ENCODE peak calls at places on chromosomes 12 and 14, in nine cellular contexts. N is HepG2, R is OCI-LY7, J is pancreas, F is transverse colon, M is A549, H is psoas muscle, U is PC-9, W is mesenchymal stem cell. O is an unnamed sample. For H3K4me1, the result is how much of the 10 kb centered on the place peaks cover.

GRCh38 chr12:28027947-28028724 is 55.6 kb upstream of the PTHLH start:
- DNase-seq in N (no peak), F (no peak), J (no peak), U (peak), R (no peak), W (no peak), M (no peak), H (no peak), O (peak)

GRCh38 chr12:31471823-31472222 is 119.1 kb downstream of the DENND5B start:
- DNase-seq in M (no peak), R (no peak), J (no peak), W (no peak), H (no peak), U (no peak), N (no peak), F (no peak), O (no peak)

GRCh38 chr14:74089251-74090020 is 4.7 kb downstream of the LIN52 start:
- DNase-seq in R (no peak), U (no peak), J (no peak), H (no peak), W (no peak), M (no peak), F (no peak), N (no peak), O (no peak)

GRCh38 chr12:39037115-39037514 is 131.7 kb upstream of the CPNE8 start:
- DNase-seq in R (no peak), M (no peak), J (no peak), U (no peak), N (no peak), F (no peak), W (no peak), H (no peak), O (no peak)

GRCh38 chr12:48956279-48957140 is 777 bp downstream of the ARF3 start:
- DNase-seq in N (peak), M (peak), W (peak), J (peak), R (peak), F (peak), U (peak), H (peak), O (peak)

GRCh38 chr12:9711664-9712063 is 21.2 kb downstream of the CLECL1 start:
- DNase-seq in R (no peak), F (no peak), M (no peak), J (no peak), W (peak), H (no peak), U (no peak), N (no peak), O (no peak)

GRCh38 chr12:23952071-23952470 is 2.6 kb upstream of the SOX5 start:
- DNase-seq in F (no peak), R (no peak), J (no peak), N (no peak), U (no peak), W (no peak), H (no peak), M (no peak), O (no peak)

GRCh38 chr12:8681129-8681902 is 16.5 kb upstream of the RIMKLB start:
- DNase-seq in U (peak), M (no peak), N (no peak), J (no peak), W (no peak), H (no peak), R (no peak), F (no peak), O (peak)

GRCh38 chr12:26701604-26702215 is 131.3 kb downstream of the ITPR2 start:
- DNase-seq in H (no peak), U (no peak), N (peak), M (peak), J (no peak), F (no peak), R (peak), W (peak), O (peak)

DNA sequence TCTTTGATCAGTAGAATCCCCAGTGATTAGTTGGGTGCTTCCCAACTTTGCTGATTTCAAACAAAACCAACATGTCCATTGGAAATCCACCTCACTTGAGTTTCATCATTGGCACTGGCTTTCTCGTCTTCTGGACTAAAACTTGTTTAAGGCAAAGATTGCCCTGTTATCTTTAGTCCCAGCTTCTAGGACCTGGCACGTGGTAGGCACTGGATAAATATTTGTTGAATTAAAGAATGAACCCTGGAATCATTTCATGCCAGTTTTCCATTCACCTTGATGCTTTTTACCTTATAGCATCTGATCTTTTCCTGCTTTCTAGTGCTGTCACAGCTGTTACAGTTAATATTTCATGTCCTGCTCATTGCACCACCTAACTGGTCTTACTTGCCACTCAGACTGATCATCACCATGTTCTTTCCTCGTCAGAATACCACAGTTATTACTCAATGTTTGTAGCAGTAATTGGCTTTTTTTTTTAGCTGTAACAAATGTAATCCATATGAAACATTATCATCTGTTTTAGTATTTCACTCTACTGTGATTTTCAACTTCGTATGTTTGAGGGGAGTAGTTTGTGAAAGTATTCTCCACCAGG is 7.3 kb upstream of the C12orf50 start:
- DNase-seq in W (peak), U (peak), R (peak), H (no peak), M (no peak), F (no peak), J (no peak), N (no peak), O (peak)
- H3K4me1 ChIP-seq in W (under half), U (under half), R (under half), H (under half), M (under half), F (under half), J (under half), N (under half), O (under half)

DNA sequence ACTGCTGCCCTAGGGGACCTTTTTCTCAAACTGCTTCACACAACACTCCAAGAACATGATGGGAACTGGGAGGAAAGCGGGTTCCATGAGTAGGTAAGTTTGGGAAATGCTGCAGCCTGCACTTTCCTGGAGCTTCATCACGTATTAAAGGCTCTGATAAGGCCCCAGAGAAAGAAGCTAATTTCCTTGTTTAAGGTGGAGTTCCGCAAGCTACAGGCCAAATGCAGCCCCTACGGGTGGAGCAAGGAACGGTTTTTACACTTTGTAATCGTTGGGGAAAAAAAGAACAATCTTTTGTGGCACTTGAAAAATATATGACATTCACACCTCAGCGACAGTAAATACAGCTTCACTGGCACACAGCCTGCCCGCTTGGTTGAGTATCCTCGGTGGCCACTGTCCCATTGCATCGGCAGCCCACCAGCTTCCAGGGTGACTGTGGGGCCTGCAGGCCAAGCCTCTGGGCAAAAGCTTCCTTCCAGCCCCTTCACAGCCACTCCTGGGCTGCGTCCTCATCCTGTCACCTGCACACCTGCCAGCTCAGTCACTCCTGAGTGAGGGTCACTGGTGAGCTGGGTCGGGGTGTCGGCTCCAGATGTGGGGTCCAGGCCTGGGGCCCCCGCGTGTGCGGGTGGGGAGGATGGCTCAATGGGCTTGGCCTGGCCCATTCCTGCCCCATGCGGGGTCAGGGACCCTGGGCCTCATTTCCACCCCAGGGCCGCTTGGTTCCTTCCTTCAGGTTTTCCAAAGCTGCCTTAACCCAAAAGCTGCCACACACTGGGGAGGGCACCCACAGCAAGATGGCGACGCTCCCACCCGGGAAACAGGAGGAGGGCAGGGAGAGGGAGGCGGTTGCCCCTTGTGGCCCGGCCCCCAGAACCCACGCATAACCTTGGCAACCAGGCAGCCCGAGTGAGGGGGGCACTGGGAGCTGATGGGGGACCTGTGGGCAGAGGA is 2.4 kb downstream of the AMN start:
- DNase-seq in R (no peak), J (no peak), F (no peak), W (no peak), H (no peak), N (no peak), U (no peak), M (no peak), O (no peak)
- H3K4me1 ChIP-seq in R (under half), J (under half), F (under half), W (under half), H (under half), N (under half), U (under half), M (under half), O (under half)

DNA sequence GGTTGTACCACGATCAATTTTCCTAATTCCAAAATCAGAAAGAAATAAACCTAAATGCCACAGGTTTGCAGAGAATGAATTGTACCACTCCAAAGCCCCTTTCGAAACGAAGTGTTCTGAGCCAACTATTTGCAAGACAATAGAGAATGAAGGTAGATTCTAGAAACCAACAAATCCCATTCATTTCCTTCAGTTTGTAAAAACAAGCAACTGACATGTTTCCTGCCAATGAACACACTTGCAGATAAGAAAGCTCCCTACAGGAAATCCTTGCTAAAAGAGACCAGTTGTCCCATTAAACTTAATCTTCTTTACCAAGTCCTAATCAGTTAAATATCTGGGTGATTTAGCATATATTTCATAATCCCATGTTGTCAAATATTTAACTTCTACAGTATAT is 198.4 kb upstream of the FOXN3 start:
- DNase-seq in W (no peak), N (no peak), R (peak), H (no peak), F (no peak), U (no peak), M (no peak), J (no peak), O (no peak)
- H3K4me1 ChIP-seq in W (under half), N (under half), R (half or more), H (under half), F (under half), U (under half), M (under half), J (under half), O (under half)

DNA sequence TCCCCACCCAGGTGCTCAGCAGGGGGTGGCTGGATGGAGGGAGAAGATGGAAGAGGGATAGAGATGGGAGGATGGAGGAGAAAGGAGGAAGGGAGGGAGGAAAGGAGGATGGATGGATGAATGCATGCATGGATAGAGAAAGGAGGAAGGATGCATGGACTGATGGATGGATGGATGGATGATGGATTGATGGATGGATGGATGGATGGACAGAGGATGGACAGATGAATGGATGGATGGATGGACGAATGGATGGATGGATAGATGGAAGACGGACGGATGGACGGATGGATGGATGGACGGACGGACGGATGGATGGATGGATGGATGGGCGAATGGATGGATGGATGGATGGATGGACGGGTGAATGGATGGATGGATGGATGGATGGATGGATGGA is 64.1 kb downstream of the NCOR2 start:
- DNase-seq in W (no peak), R (no peak), N (no peak), J (no peak), M (no peak), U (no peak), F (no peak), H (no peak), O (no peak)
- H3K4me1 ChIP-seq in W (half or more), R (under half), N (under half), J (under half), M (under half), U (under half), F (half or more), H (half or more), O (under half)

DNA sequence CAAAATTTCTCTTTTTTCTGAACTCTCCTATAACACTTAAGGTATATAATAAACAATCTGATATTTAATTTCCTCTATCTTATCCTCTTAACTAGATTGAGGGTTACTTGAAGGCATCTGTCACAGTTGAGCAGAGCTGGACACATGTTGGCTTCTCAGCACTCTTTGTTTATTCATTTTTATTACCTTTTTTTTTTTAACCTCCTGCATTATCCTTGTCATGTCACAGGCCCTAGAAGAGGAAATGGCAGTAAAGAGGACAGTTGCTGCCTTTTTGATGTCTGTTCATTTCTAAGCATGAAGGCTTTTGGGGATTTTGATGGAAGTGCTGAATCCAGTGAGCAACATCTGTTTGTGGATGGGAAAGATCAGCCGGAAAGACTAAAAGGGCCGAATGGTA is 32.5 kb upstream of the EVL start:
- DNase-seq in M (no peak), U (no peak), N (no peak), W (no peak), J (no peak), H (no peak), F (no peak), R (no peak), O (no peak)
- H3K4me1 ChIP-seq in M (half or more), U (under half), N (under half), W (under half), J (under half), H (under half), F (under half), R (under half), O (under half)

O was measured in foreskin keratinocyte.